ENCODE peak calls at places on chromosomes 3 and 15, in five cellular contexts. O, V, F, B and J are unnamed samples.

GRCh38 chr3:89059201-89059600 is 48.2 kb upstream of the EPHA3 start:
- DNase-seq in O (no peak), V (no peak), F (no peak), B (no peak), J (no peak)

GRCh38 chr3:194572944-194573491 is 60.2 kb downstream of the TMEM44 start:
- DNase-seq in O (no peak), V (no peak), F (no peak), B (no peak), J (no peak)

GRCh38 chr3:156787926-156788663 is 38.1 kb upstream of the LEKR1 start:
- DNase-seq in O (peak; percentile 55), V (no peak), F (no peak), B (peak; percentile 22), J (no peak)

GRCh38 chr15:75249726-75250125 is 8.4 kb upstream of the GOLGA6C start:
- DNase-seq in O (no peak), V (no peak), F (no peak), B (no peak), J (no peak)

GRCh38 chr3:189458536-189458935 is 172.7 kb upstream of the TP63 start:
- DNase-seq in O (no peak), V (peak; percentile 27), F (no peak), B (peak; percentile 36), J (no peak)

GRCh38 chr15:80503319-80503952 is 99.3 kb downstream of the ARNT2 start:
- DNase-seq in O (no peak), V (no peak), F (no peak), B (no peak), J (no peak)

GRCh38 chr15:65328506-65329297 is 24.2 kb downstream of the RNU5B-1 start:
- DNase-seq in O (no peak), V (no peak), F (no peak), B (no peak), J (no peak)

GRCh38 chr15:56968821-56969220 is 50.4 kb downstream of the TCF12 start:
- DNase-seq in O (no peak), V (no peak), F (no peak), B (no peak), J (no peak)

GRCh38 chr3:141102372-141102771 is 51.2 kb downstream of the SPSB4 start:
- DNase-seq in O (no peak), V (no peak), F (no peak), B (no peak), J (no peak)

GRCh38 chr3:14118400-14119165 is 6.1 kb downstream of the CHCHD4 start:
- DNase-seq in O (no peak), V (no peak), F (no peak), B (peak; percentile 76), J (peak; percentile 66)

GRCh38 chr15:59830143-59830542 is 141.0 kb upstream of the BNIP2 start:
- DNase-seq in O (no peak), V (no peak), F (no peak), B (no peak), J (no peak)

GRCh38 chr3:187406927-187407326 is 38.7 kb downstream of the RTP4 start:
- DNase-seq in O (no peak), V (no peak), F (no peak), B (no peak), J (no peak)

GRCh38 chr3:113461488-113461887 is 20.2 kb upstream of the CFAP44 start:
- DNase-seq in O (no peak), V (no peak), F (no peak), B (no peak), J (no peak)

GRCh38 chr3:50825841-50826240 is 151.1 kb downstream of the DOCK3 start:
- DNase-seq in O (no peak), V (no peak), F (no peak), B (no peak), J (no peak)

GRCh38 chr3:187975571-187976360 is 178.2 kb upstream of the LPP start:
- DNase-seq in O (peak; percentile 39), V (peak; percentile 82), F (no peak), B (no peak), J (no peak)

GRCh38 chr3:109440353-109440752 is 103.0 kb upstream of the DPPA4 start:
- DNase-seq in O (no peak), V (no peak), F (no peak), B (no peak), J (no peak)

GRCh38 chr3:105722943-105723556 is 145.8 kb downstream of the CBLB start:
- DNase-seq in O (no peak), V (no peak), F (no peak), B (no peak), J (no peak)

GRCh38 chr15:35549567-35549966 is 3.6 kb upstream of the DPH6 start:
- DNase-seq in O (no peak), V (no peak), F (no peak), B (no peak), J (no peak)

GRCh38 chr3:53721187-53721946 is 124.9 kb downstream of the CHDH start:
- DNase-seq in O (peak; percentile 5), V (no peak), F (no peak), B (no peak), J (no peak)

GRCh38 chr15:40539030-40539429 is 25.8 kb downstream of the CCDC32 start:
- DNase-seq in O (no peak), V (no peak), F (no peak), B (no peak), J (no peak)

GRCh38 chr3:153032891-153033290 is 129.1 kb upstream of the RAP2B start:
- DNase-seq in O (no peak), V (no peak), F (no peak), B (no peak), J (no peak)

GRCh38 chr3:81216192-81216591 is 545.3 kb downstream of the GBE1 start:
- DNase-seq in O (no peak), V (no peak), F (no peak), B (no peak), J (no peak)

GRCh38 chr3:11009898-11010297 is 17.4 kb downstream of the SLC6A1 start:
- DNase-seq in O (no peak), V (no peak), F (no peak), B (no peak), J (no peak)

GRCh38 chr3:162743091-162743490 is 1246.5 kb downstream of the OTOL1 start:
- DNase-seq in O (no peak), V (no peak), F (no peak), B (no peak), J (no peak)

GRCh38 chr3:146530609-146531008 is 13.8 kb downstream of the PLSCR1 start:
- DNase-seq in O (no peak), V (no peak), F (no peak), B (no peak), J (no peak)

GRCh38 chr15:101439920-101440319 is 49.6 kb downstream of the PCSK6 start:
- DNase-seq in O (no peak), V (no peak), F (no peak), B (no peak), J (no peak)

GRCh38 chr3:84440306-84440705 is 518.5 kb upstream of the CADM2 start:
- DNase-seq in O (no peak), V (no peak), F (no peak), B (no peak), J (no peak)

GRCh38 chr3:64741344-64741743 is 53.5 kb upstream of the ADAMTS9 start:
- DNase-seq in O (no peak), V (peak; percentile 22), F (peak; percentile 20), B (peak; percentile 11), J (no peak)

GRCh38 chr3:116155830-116156229 is 289.5 kb downstream of the LSAMP start:
- DNase-seq in O (no peak), V (no peak), F (no peak), B (peak; percentile 69), J (no peak)

GRCh38 chr3:42081814-42082473 is 9.2 kb upstream of the TRAK1 start:
- DNase-seq in O (no peak), V (no peak), F (peak; percentile 28), B (no peak), J (no peak)

GRCh38 chr3:169058681-169059080 is 604.8 kb downstream of the MECOM start:
- DNase-seq in O (no peak), V (no peak), F (no peak), B (no peak), J (no peak)

DNA sequence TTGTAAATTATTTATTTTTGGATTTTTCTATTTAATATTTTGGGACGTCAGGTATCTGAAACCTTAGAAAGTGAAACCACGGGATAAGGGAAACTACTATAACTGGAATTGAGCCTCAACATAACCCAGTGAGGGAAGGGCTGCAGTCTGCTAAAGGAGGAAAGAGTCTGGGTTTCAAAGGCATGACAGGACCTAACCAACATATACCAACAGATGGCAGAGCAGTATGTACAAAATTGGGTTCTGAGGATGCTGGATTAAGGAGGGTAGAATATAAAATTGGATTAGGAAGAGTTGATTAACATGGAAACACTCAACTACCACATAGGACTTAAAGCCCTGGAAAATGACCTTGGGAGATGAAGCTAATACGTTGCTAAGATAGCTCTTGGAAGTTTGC is 603.5 kb downstream of the MECOM start:
- DNase-seq in O (no peak), V (no peak), F (no peak), B (no peak), J (no peak)
- TF ChIP-seq CTCF in O (no peak), V (no peak), F (no peak), B (no peak), J (no peak)

GRCh38 chr3:12484198-12484982 is at the start of gene TSEN2:
- DNase-seq in O (peak; percentile 95), V (peak; percentile 83), F (peak; percentile 96), B (peak; percentile 98), J (peak; percentile 95)
- TF ChIP-seq CTCF in O (no peak), V (peak; percentile 27), F (peak; percentile 12), B (peak; percentile 37), J (no peak)

DNA sequence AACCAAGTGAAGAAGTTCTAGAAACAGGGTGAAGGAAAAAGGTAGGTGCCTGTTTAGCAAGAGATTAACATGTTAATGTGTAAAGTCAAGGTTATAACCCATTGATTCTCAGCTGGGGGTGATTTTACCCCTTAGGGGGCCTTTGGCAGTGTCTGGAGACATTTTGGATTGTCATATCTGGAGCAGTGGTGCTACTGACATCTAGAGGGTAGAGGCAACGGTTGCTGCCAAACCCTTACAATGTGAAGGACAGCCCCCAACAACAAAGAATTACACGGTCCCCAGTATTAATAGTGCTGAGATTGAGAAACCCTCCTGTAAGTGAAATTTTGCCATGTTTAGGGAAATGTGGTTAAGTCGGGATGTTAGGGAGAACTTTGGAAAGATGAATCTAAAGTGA is 74.7 kb downstream of the CRYBG3 start:
- DNase-seq in O (no peak), V (no peak), F (no peak), B (no peak), J (no peak)
- TF ChIP-seq CTCF in O (no peak), V (no peak), F (no peak), B (no peak), J (no peak)

DNA sequence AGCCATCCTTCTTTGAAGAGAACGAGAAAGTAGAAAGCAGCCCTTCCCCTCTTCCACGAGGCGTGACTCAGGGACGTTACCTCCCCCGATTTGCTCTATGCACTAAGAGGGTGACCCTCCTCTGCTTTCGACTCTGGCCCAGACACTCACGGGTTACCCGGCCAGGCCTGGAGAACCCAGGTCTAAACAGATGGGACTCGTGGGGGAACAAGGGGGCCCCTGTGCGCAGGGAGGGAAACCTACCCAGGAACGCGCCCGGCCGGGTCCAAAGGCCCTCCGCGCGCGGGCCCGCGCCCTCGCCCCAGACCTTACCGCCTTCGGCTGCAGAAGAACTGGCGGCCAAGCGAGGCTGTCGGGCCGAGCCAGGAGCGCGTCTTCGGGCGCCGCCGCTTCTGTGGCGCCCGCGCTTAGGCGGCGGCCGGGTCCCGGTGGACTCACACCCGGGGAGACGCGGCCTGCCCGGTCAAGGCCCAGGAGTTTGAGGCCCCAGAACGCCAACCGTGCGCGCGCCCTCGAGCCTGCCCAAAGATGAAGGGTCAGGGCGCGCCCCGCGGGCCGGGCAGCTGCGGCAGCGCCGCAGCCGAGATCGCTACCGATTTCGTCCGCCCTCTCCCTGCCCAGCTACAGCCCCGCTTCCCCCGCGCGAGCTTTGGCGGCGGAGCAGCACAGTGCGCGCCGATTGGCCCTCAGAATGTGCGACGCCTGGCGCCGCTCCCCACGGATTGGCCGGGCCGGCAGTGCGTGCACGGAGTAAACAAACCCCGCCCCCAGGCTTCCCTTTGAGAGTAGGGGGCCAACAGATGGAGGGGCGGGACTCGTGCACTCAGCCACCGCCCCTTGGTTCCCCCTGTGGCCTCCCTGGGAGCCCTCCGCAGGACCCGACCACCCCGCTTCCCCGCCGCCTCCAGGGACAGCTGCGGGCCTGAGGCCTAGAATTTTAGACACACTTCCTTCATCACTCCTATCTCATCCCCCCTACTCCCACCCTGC is at the start of gene TFDP2:
- DNase-seq in O (peak; percentile 89), V (peak; percentile 87), F (peak; percentile 92), B (peak; percentile 95), J (peak; percentile 88)
- TF ChIP-seq CTCF in O (no peak), V (no peak), F (no peak), B (no peak), J (no peak)